ENCODE peak calls at places on chromosome 20, in seven cellular contexts. C, V, I, D, H, U and L are unnamed samples.

GRCh38 chr20:48302844-48303552 is 517.7 kb upstream of the SULF2 start:
- DNase-seq in C (no peak), V (no peak), I (no peak), D (no peak), H (no peak), U (no peak), L (no peak)

GRCh38 chr20:53708129-53708968 is 114.7 kb upstream of the ZNF217 start:
- DNase-seq in C (no peak), V (no peak), I (peak; percentile 22), D (peak; percentile 96), H (no peak), U (no peak), L (peak; percentile 75)

GRCh38 chr20:25750765-25751696 is 54.4 kb upstream of the ZNF337 start:
- DNase-seq in C (peak; percentile 40), V (peak; percentile 23), I (peak; percentile 51), D (peak; percentile 61), H (peak; percentile 31), U (no peak), L (peak; percentile 67)

GRCh38 chr20:15195378-15195777 is 858.0 kb upstream of the FLRT3 start:
- DNase-seq in C (no peak), V (no peak), I (no peak), D (no peak), H (no peak), U (no peak), L (no peak)

GRCh38 chr20:51966296-51966971 is 164.1 kb upstream of the SALL4 start:
- DNase-seq in C (peak; percentile 68), V (peak; percentile 83), I (peak; percentile 81), D (peak; percentile 95), H (peak; percentile 75), U (no peak), L (peak; percentile 30)

GRCh38 chr20:24388828-24389325 is 80.6 kb upstream of the SYNDIG1 start:
- DNase-seq in C (no peak), V (no peak), I (no peak), D (no peak), H (no peak), U (peak; percentile 31), L (no peak)

GRCh38 chr20:58179432-58180099 is 48.9 kb downstream of the ANKRD60 start:
- DNase-seq in C (peak; percentile 89), V (peak; percentile 92), I (peak; percentile 33), D (peak; percentile 77), H (peak; percentile 67), U (peak; percentile 74), L (peak; percentile 64)

GRCh38 chr20:10609726-10610125 is 64.1 kb downstream of the JAG1 start:
- DNase-seq in C (no peak), V (no peak), I (peak; percentile 68), D (no peak), H (no peak), U (no peak), L (no peak)

GRCh38 chr20:419556-420168 is 11.6 kb downstream of the RBCK1 start:
- DNase-seq in C (no peak), V (no peak), I (no peak), D (no peak), H (no peak), U (no peak), L (no peak)

GRCh38 chr20:8427419-8428065 is 295.5 kb downstream of the PLCB1 start:
- DNase-seq in C (no peak), V (no peak), I (peak; percentile 85), D (no peak), H (no peak), U (no peak), L (no peak)

GRCh38 chr20:50309764-50310672 is 119.4 kb downstream of the CEBPB start:
- DNase-seq in C (no peak), V (no peak), I (no peak), D (no peak), H (no peak), U (no peak), L (no peak)

GRCh38 chr20:823326-823902 is 10.1 kb upstream of the FAM110A start:
- DNase-seq in C (no peak), V (no peak), I (no peak), D (no peak), H (no peak), U (peak; percentile 39), L (no peak)

GRCh38 chr20:51339721-51340450 is 202.6 kb downstream of the NFATC2 start:
- DNase-seq in C (no peak), V (no peak), I (no peak), D (no peak), H (no peak), U (no peak), L (no peak)

GRCh38 chr20:47809561-47809960 is 24.3 kb upstream of the SULF2 start:
- DNase-seq in C (no peak), V (peak; percentile 95), I (no peak), D (peak; percentile 99), H (no peak), U (no peak), L (no peak)

GRCh38 chr20:36796117-36796516 is 22.6 kb upstream of the DSN1 start:
- DNase-seq in C (no peak), V (no peak), I (no peak), D (no peak), H (no peak), U (no peak), L (no peak)

GRCh38 chr20:14956026-14956425 is 618.6 kb upstream of the FLRT3 start:
- DNase-seq in C (no peak), V (no peak), I (no peak), D (no peak), H (no peak), U (no peak), L (no peak)

GRCh38 chr20:25364879-25365699 is 25.5 kb downstream of the ABHD12 start:
- DNase-seq in C (no peak), V (no peak), I (no peak), D (no peak), H (no peak), U (no peak), L (no peak)

GRCh38 chr20:52494244-52494643 is 302.7 kb upstream of the ZFP64 start:
- DNase-seq in C (no peak), V (no peak), I (peak; percentile 81), D (peak; percentile 61), H (no peak), U (no peak), L (peak; percentile 69)

GRCh38 chr20:44093249-44093582 is 93.8 kb downstream of the JPH2 start:
- DNase-seq in C (no peak), V (no peak), I (no peak), D (no peak), H (no peak), U (no peak), L (no peak)
- TF ChIP-seq CTCF in C (no peak), V (no peak), I (no peak), D (peak; percentile 22), H (no peak), U (no peak), L (no peak)

GRCh38 chr20:45372241-45372640 is 5.9 kb downstream of the TP53TG5 start:
- DNase-seq in C (no peak), V (no peak), I (no peak), D (no peak), H (no peak), U (no peak), L (no peak)

GRCh38 chr20:45373353-45374100 is 4.6 kb downstream of the TP53TG5 start:
- DNase-seq in C (peak; percentile 90), V (peak; percentile 98), I (peak; percentile 86), D (peak; percentile 93), H (peak; percentile 92), U (peak; percentile 93), L (peak; percentile 93)

GRCh38 chr20:45374966-45375365 is 3.2 kb downstream of the TP53TG5 start:
- DNase-seq in C (no peak), V (no peak), I (no peak), D (no peak), H (no peak), U (no peak), L (no peak)

GRCh38 chr20:45372646-45373352 is 5.3 kb downstream of the TP53TG5 start:
- DNase-seq in C (no peak), V (no peak), I (no peak), D (no peak), H (no peak), U (peak; percentile 83), L (no peak)

GRCh38 chr20:45374101-45374467 is 4.0 kb downstream of the TP53TG5 start:
- DNase-seq in C (no peak), V (no peak), I (no peak), D (no peak), H (no peak), U (no peak), L (no peak)
- TF ChIP-seq CTCF in C (no peak), V (no peak), I (no peak), D (no peak), H (no peak), U (no peak), L (peak; percentile 47)

GRCh38 chr20:34260208-34260942 is 19.2 kb downstream of the ASIP start:
- DNase-seq in C (no peak), V (no peak), I (no peak), D (no peak), H (no peak), U (no peak), L (no peak)
- TF ChIP-seq CTCF in C (no peak), V (no peak), I (no peak), D (no peak), H (no peak), U (no peak), L (no peak)

DNA sequence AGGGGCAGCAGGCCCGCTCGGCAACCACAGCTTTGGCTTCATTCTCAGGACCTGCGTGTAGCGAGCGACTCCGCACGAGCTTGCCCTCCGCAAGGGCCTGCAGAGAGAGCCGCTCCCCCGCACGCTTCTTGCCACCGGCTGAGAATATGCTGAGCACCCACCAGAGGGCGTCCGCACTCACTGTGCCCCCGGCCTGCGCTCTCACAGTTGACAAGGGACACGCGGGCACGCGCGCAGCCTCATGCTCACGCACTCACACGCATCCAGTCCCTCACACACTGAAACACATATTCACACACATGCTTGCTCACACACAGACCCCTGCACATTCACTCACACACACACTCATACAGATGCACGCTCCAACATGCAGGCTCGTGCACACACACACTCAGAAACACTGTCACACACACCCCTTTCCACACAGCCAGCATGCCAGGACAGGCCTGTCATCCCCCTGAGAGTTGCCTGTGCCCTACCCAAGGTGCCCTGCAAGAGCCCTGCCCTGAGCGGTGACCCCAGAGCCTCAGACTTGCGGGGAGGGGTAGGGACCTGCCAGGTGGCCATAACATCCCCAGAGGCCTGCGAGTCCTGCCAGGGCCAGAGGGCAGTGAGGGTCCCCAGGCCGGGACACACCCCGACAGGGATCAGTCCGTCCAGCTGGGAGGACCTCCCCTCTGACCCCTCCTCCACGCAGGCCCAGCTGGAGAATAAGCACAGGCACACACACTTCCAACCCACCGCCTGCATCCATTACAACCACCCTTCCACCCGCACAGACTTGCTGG is 174.1 kb downstream of the BMP7 start:
- DNase-seq in C (peak; percentile 76), V (peak; percentile 84), I (peak; percentile 44), D (peak; percentile 81), H (peak; percentile 86), U (no peak), L (peak; percentile 73)
- TF ChIP-seq CTCF in C (peak; percentile 85), V (peak; percentile 97), I (peak; percentile 62), D (peak; percentile 92), H (peak; percentile 72), U (peak; percentile 43), L (peak; percentile 71)

GRCh38 chr20:44247676-44248419 is 740 bp downstream of the GDAP1L1 start:
- DNase-seq in C (peak; percentile 89), V (peak; percentile 68), I (peak; percentile 43), D (no peak), H (peak; percentile 88), U (no peak), L (peak; percentile 44)
- TF ChIP-seq CTCF in C (peak; percentile 50), V (peak; percentile 75), I (peak; percentile 31), D (no peak), H (peak; percentile 67), U (no peak), L (peak; percentile 39)

GRCh38 chr20:64093013-64093503 is 8.9 kb upstream of the LKAAEAR1 start:
- DNase-seq in C (no peak), V (no peak), I (no peak), D (no peak), H (peak; percentile 24), U (no peak), L (no peak)
- TF ChIP-seq CTCF in C (no peak), V (no peak), I (peak; percentile 4), D (no peak), H (no peak), U (no peak), L (no peak)